ENCODE peak calls at places on chromosomes 2 and 18, in six cellular contexts. N is activated gamma-delta T cell treated with anti-CD3 and anti-CD28 coated beads, Interleukin-2, amount 50 U/mL, for 16 hours; S is stimulated activated CD4-positive, alpha-beta T cell treated with anti-CD3 and anti-CD28 coated beads, Interleukin-15, amount 100 ng/mL, for 1 hour; L is PC-3; M is astrocyte of the spinal cord; R is activated CD8-positive, alpha-beta memory T cell treated with anti-CD3 and anti-CD28 coated beads, Interleukin-2, amount 50 U/mL, for 48 hours. C is an unnamed sample.
A peak's percentile ranks its signal among the peaks of the same experiment; 100 is the strongest.

GRCh38 chr2:199461455-199462166 is 3.9 kb upstream of the SATB2 start:
- DNase-seq in N (no peak), S (no peak), L (no peak), M (peak; percentile 51), R (no peak), C (no peak)

GRCh38 chr2:170298115-170298514 is 120.2 kb downstream of the MYO3B start:
- DNase-seq in N (no peak), S (no peak), L (no peak), M (no peak), R (no peak), C (no peak)

GRCh38 chr18:46213295-46213694 is 109.1 kb downstream of the HAUS1 start:
- DNase-seq in N (no peak), S (no peak), L (peak; percentile 6), M (no peak), R (no peak), C (no peak)

GRCh38 chr18:42807852-42808251 is 307.6 kb downstream of the RIT2 start:
- DNase-seq in N (no peak), S (no peak), L (no peak), M (no peak), R (no peak), C (no peak)

GRCh38 chr2:172397136-172397825 is 30.1 kb upstream of the ITGA6 start:
- DNase-seq in N (no peak), S (no peak), L (no peak), M (no peak), R (no peak), C (no peak)

GRCh38 chr2:237486819-237487448 is at the start of gene MLPH:
- DNase-seq in N (no peak), S (no peak), L (peak; percentile 80), M (peak; percentile 76), R (no peak), C (peak; percentile 43)

GRCh38 chr18:48294894-48295585 is 114.1 kb downstream of the ZBTB7C start:
- DNase-seq in N (no peak), S (no peak), L (no peak), M (no peak), R (peak; percentile 20), C (no peak)

GRCh38 chr2:60560734-60561649 is 7.5 kb upstream of the BCL11A start:
- DNase-seq in N (no peak), S (no peak), L (peak; percentile 70), M (no peak), R (no peak), C (no peak)

GRCh38 chr2:8407332-8407731 is 274.5 kb upstream of the ID2 start:
- DNase-seq in N (no peak), S (no peak), L (no peak), M (no peak), R (no peak), C (no peak)

GRCh38 chr2:174984561-174984960 is 20.6 kb downstream of the CHN1 start:
- DNase-seq in N (no peak), S (no peak), L (no peak), M (no peak), R (no peak), C (no peak)

GRCh38 chr2:29053223-29053622 is 21.1 kb downstream of the PCARE start:
- DNase-seq in N (no peak), S (no peak), L (peak; percentile 53), M (no peak), R (no peak), C (peak; percentile 10)

GRCh38 chr2:16508061-16508851 is 157.4 kb downstream of the CYRIA start:
- DNase-seq in N (no peak), S (no peak), L (peak; percentile 28), M (peak; percentile 4), R (peak; percentile 56), C (no peak)

GRCh38 chr18:34720220-34720619 is 10.1 kb downstream of the DTNA start:
- DNase-seq in N (no peak), S (no peak), L (no peak), M (no peak), R (no peak), C (no peak)

GRCh38 chr2:68318686-68319396 is 908 bp downstream of the CNRIP1 start:
- DNase-seq in N (no peak), S (no peak), L (no peak), M (peak; percentile 10), R (no peak), C (no peak)

GRCh38 chr2:199764273-199764800 is 86.7 kb downstream of the FTCDNL1 start:
- DNase-seq in N (no peak), S (no peak), L (no peak), M (no peak), R (no peak), C (no peak)

GRCh38 chr2:232937278-232937906 is 67.3 kb downstream of the SNORC start:
- DNase-seq in N (no peak), S (no peak), L (peak; percentile 43), M (no peak), R (no peak), C (peak; percentile 55)

GRCh38 chr2:206736935-206737334 is 18.7 kb upstream of the DYTN start:
- DNase-seq in N (no peak), S (no peak), L (peak; percentile 8), M (no peak), R (no peak), C (no peak)

GRCh38 chr18:73118121-73118816 is 250.5 kb upstream of the NETO1 start:
- DNase-seq in N (no peak), S (no peak), L (peak; percentile 79), M (peak; percentile 64), R (no peak), C (peak; percentile 72)

GRCh38 chr18:25799221-25799620 is 291.2 kb downstream of the SS18 start:
- DNase-seq in N (no peak), S (no peak), L (no peak), M (no peak), R (no peak), C (peak; percentile 29)

C was measured in IMR-90.